ENCODE peak calls at places on chromosome 2, in eight cellular contexts. One of them, this sample, is unnamed.

GRCh38 chr2:150495993-150496627 is 8.6 kb upstream of the RND3 start:
- DNase-seq in nephron progenitor cell: no peak
- DNase-seq in K562: no peak
- DNase-seq in effector memory CD8-positive, alpha-beta T cell: no peak
- DNase-seq in WERI-Rb-1: no peak
- DNase-seq in iris pigment epithelial cell: peak
- DNase-seq in HTR-8/SVneo: no peak
- DNase-seq in stimulated activated CD8-positive, alpha-beta memory T cell treated with anti-CD3 and anti-CD28 coated beads, Interleukin-4, amount 100 ng/mL, for 4 hours: no peak
- DNase-seq in this sample: no peak

GRCh38 chr2:133266926-133267590 is 301.2 kb downstream of the NCKAP5 start:
- DNase-seq in nephron progenitor cell: peak
- DNase-seq in HTR-8/SVneo: peak
- DNase-seq in iris pigment epithelial cell: no peak
- DNase-seq in stimulated activated CD8-positive, alpha-beta memory T cell treated with anti-CD3 and anti-CD28 coated beads, Interleukin-4, amount 100 ng/mL, for 4 hours: no peak
- DNase-seq in effector memory CD8-positive, alpha-beta T cell: no peak
- DNase-seq in WERI-Rb-1: peak
- DNase-seq in K562: no peak
- DNase-seq in this sample: no peak

GRCh38 chr2:70850905-70851304 is 15.3 kb upstream of the CD207 start:
- DNase-seq in nephron progenitor cell: no peak
- DNase-seq in HTR-8/SVneo: no peak
- DNase-seq in K562: no peak
- DNase-seq in stimulated activated CD8-positive, alpha-beta memory T cell treated with anti-CD3 and anti-CD28 coated beads, Interleukin-4, amount 100 ng/mL, for 4 hours: no peak
- DNase-seq in effector memory CD8-positive, alpha-beta T cell: no peak
- DNase-seq in WERI-Rb-1: no peak
- DNase-seq in iris pigment epithelial cell: peak
- DNase-seq in this sample: no peak

GRCh38 chr2:45406626-45407025 is 204.4 kb downstream of the SRBD1 start:
- DNase-seq in WERI-Rb-1: no peak
- DNase-seq in nephron progenitor cell: no peak
- DNase-seq in iris pigment epithelial cell: peak
- DNase-seq in effector memory CD8-positive, alpha-beta T cell: no peak
- DNase-seq in HTR-8/SVneo: no peak
- DNase-seq in stimulated activated CD8-positive, alpha-beta memory T cell treated with anti-CD3 and anti-CD28 coated beads, Interleukin-4, amount 100 ng/mL, for 4 hours: no peak
- DNase-seq in K562: no peak
- DNase-seq in this sample: no peak

GRCh38 chr2:2826209-2826551 is 495.1 kb upstream of the MYT1L start:
- DNase-seq in stimulated activated CD8-positive, alpha-beta memory T cell treated with anti-CD3 and anti-CD28 coated beads, Interleukin-4, amount 100 ng/mL, for 4 hours: no peak
- DNase-seq in WERI-Rb-1: no peak
- DNase-seq in iris pigment epithelial cell: no peak
- DNase-seq in effector memory CD8-positive, alpha-beta T cell: no peak
- DNase-seq in K562: no peak
- DNase-seq in HTR-8/SVneo: no peak
- DNase-seq in nephron progenitor cell: no peak
- DNase-seq in this sample: no peak

GRCh38 chr2:46034535-46034934 is 262.7 kb upstream of the EPAS1 start:
- DNase-seq in effector memory CD8-positive, alpha-beta T cell: no peak
- DNase-seq in WERI-Rb-1: no peak
- DNase-seq in HTR-8/SVneo: no peak
- DNase-seq in nephron progenitor cell: no peak
- DNase-seq in stimulated activated CD8-positive, alpha-beta memory T cell treated with anti-CD3 and anti-CD28 coated beads, Interleukin-4, amount 100 ng/mL, for 4 hours: no peak
- DNase-seq in iris pigment epithelial cell: peak
- DNase-seq in K562: no peak
- DNase-seq in this sample: no peak

GRCh38 chr2:91477731-91478672 is 2786.5 kb downstream of the RPIA start:
- DNase-seq in WERI-Rb-1: no peak
- DNase-seq in nephron progenitor cell: no peak
- DNase-seq in effector memory CD8-positive, alpha-beta T cell: no peak
- DNase-seq in K562: peak
- DNase-seq in iris pigment epithelial cell: peak
- DNase-seq in HTR-8/SVneo: no peak
- DNase-seq in stimulated activated CD8-positive, alpha-beta memory T cell treated with anti-CD3 and anti-CD28 coated beads, Interleukin-4, amount 100 ng/mL, for 4 hours: no peak
- DNase-seq in this sample: no peak

GRCh38 chr2:3159801-3160545 is 217.6 kb downstream of the EIPR1 start:
- DNase-seq in WERI-Rb-1: no peak
- DNase-seq in iris pigment epithelial cell: no peak
- DNase-seq in nephron progenitor cell: no peak
- DNase-seq in stimulated activated CD8-positive, alpha-beta memory T cell treated with anti-CD3 and anti-CD28 coated beads, Interleukin-4, amount 100 ng/mL, for 4 hours: no peak
- DNase-seq in effector memory CD8-positive, alpha-beta T cell: no peak
- DNase-seq in K562: no peak
- DNase-seq in HTR-8/SVneo: no peak
- DNase-seq in this sample: no peak

GRCh38 chr2:100833330-100833729 is 13.4 kb downstream of the NPAS2 start:
- DNase-seq in effector memory CD8-positive, alpha-beta T cell: no peak
- DNase-seq in WERI-Rb-1: no peak
- DNase-seq in nephron progenitor cell: no peak
- DNase-seq in HTR-8/SVneo: no peak
- DNase-seq in stimulated activated CD8-positive, alpha-beta memory T cell treated with anti-CD3 and anti-CD28 coated beads, Interleukin-4, amount 100 ng/mL, for 4 hours: no peak
- DNase-seq in K562: no peak
- DNase-seq in iris pigment epithelial cell: no peak
- DNase-seq in this sample: no peak

GRCh38 chr2:103496850-103497249 is 735.0 kb downstream of the TMEM182 start:
- DNase-seq in HTR-8/SVneo: no peak
- DNase-seq in K562: no peak
- DNase-seq in nephron progenitor cell: no peak
- DNase-seq in effector memory CD8-positive, alpha-beta T cell: no peak
- DNase-seq in iris pigment epithelial cell: no peak
- DNase-seq in stimulated activated CD8-positive, alpha-beta memory T cell treated with anti-CD3 and anti-CD28 coated beads, Interleukin-4, amount 100 ng/mL, for 4 hours: no peak
- DNase-seq in WERI-Rb-1: no peak
- DNase-seq in this sample: no peak

GRCh38 chr2:7012141-7012809 is 95.1 kb downstream of the RNF144A start:
- DNase-seq in stimulated activated CD8-positive, alpha-beta memory T cell treated with anti-CD3 and anti-CD28 coated beads, Interleukin-4, amount 100 ng/mL, for 4 hours: no peak
- DNase-seq in iris pigment epithelial cell: peak
- DNase-seq in nephron progenitor cell: no peak
- DNase-seq in K562: no peak
- DNase-seq in HTR-8/SVneo: no peak
- DNase-seq in WERI-Rb-1: no peak
- DNase-seq in effector memory CD8-positive, alpha-beta T cell: no peak
- DNase-seq in this sample: no peak

GRCh38 chr2:109260886-109261700 is 132.1 kb downstream of the SH3RF3 start:
- DNase-seq in WERI-Rb-1: peak
- DNase-seq in K562: peak
- DNase-seq in HTR-8/SVneo: no peak
- DNase-seq in nephron progenitor cell: peak
- DNase-seq in effector memory CD8-positive, alpha-beta T cell: no peak
- DNase-seq in iris pigment epithelial cell: peak
- DNase-seq in stimulated activated CD8-positive, alpha-beta memory T cell treated with anti-CD3 and anti-CD28 coated beads, Interleukin-4, amount 100 ng/mL, for 4 hours: no peak
- DNase-seq in this sample: no peak

GRCh38 chr2:105385703-105386540 is 12.9 kb downstream of the FHL2 start:
- DNase-seq in WERI-Rb-1: no peak
- DNase-seq in stimulated activated CD8-positive, alpha-beta memory T cell treated with anti-CD3 and anti-CD28 coated beads, Interleukin-4, amount 100 ng/mL, for 4 hours: no peak
- DNase-seq in K562: no peak
- DNase-seq in nephron progenitor cell: no peak
- DNase-seq in HTR-8/SVneo: no peak
- DNase-seq in effector memory CD8-positive, alpha-beta T cell: no peak
- DNase-seq in iris pigment epithelial cell: peak
- DNase-seq in this sample: no peak

GRCh38 chr2:177031435-177032222 is 181.0 kb upstream of the HNRNPA3 start:
- DNase-seq in nephron progenitor cell: no peak
- DNase-seq in HTR-8/SVneo: no peak
- DNase-seq in WERI-Rb-1: peak
- DNase-seq in effector memory CD8-positive, alpha-beta T cell: no peak
- DNase-seq in K562: no peak
- DNase-seq in iris pigment epithelial cell: no peak
- DNase-seq in stimulated activated CD8-positive, alpha-beta memory T cell treated with anti-CD3 and anti-CD28 coated beads, Interleukin-4, amount 100 ng/mL, for 4 hours: no peak
- DNase-seq in this sample: no peak

GRCh38 chr2:3193423-3194330 is 183.9 kb downstream of the EIPR1 start:
- DNase-seq in K562: no peak
- DNase-seq in nephron progenitor cell: no peak
- DNase-seq in HTR-8/SVneo: no peak
- DNase-seq in WERI-Rb-1: peak
- DNase-seq in iris pigment epithelial cell: no peak
- DNase-seq in stimulated activated CD8-positive, alpha-beta memory T cell treated with anti-CD3 and anti-CD28 coated beads, Interleukin-4, amount 100 ng/mL, for 4 hours: no peak
- DNase-seq in effector memory CD8-positive, alpha-beta T cell: no peak
- DNase-seq in this sample: no peak

GRCh38 chr2:171319164-171319810 is 114.5 kb downstream of the METTL8 start:
- DNase-seq in iris pigment epithelial cell: peak
- DNase-seq in nephron progenitor cell: no peak
- DNase-seq in WERI-Rb-1: no peak
- DNase-seq in effector memory CD8-positive, alpha-beta T cell: no peak
- DNase-seq in stimulated activated CD8-positive, alpha-beta memory T cell treated with anti-CD3 and anti-CD28 coated beads, Interleukin-4, amount 100 ng/mL, for 4 hours: no peak
- DNase-seq in K562: no peak
- DNase-seq in HTR-8/SVneo: no peak
- DNase-seq in this sample: no peak

GRCh38 chr2:75608684-75609333 is 37.8 kb upstream of the MRPL19 start:
- DNase-seq in effector memory CD8-positive, alpha-beta T cell: peak
- DNase-seq in HTR-8/SVneo: peak
- DNase-seq in K562: peak
- DNase-seq in nephron progenitor cell: peak
- DNase-seq in stimulated activated CD8-positive, alpha-beta memory T cell treated with anti-CD3 and anti-CD28 coated beads, Interleukin-4, amount 100 ng/mL, for 4 hours: peak
- DNase-seq in iris pigment epithelial cell: peak
- DNase-seq in WERI-Rb-1: peak
- DNase-seq in this sample: peak

GRCh38 chr2:163348843-163349395 is 386.9 kb downstream of the FIGN start:
- DNase-seq in iris pigment epithelial cell: peak
- DNase-seq in effector memory CD8-positive, alpha-beta T cell: no peak
- DNase-seq in WERI-Rb-1: no peak
- DNase-seq in K562: no peak
- DNase-seq in stimulated activated CD8-positive, alpha-beta memory T cell treated with anti-CD3 and anti-CD28 coated beads, Interleukin-4, amount 100 ng/mL, for 4 hours: no peak
- DNase-seq in HTR-8/SVneo: peak
- DNase-seq in nephron progenitor cell: peak
- DNase-seq in this sample: no peak

GRCh38 chr2:8121826-8122505 is 559.9 kb upstream of the ID2 start:
- DNase-seq in iris pigment epithelial cell: peak
- DNase-seq in K562: no peak
- DNase-seq in HTR-8/SVneo: no peak
- DNase-seq in stimulated activated CD8-positive, alpha-beta memory T cell treated with anti-CD3 and anti-CD28 coated beads, Interleukin-4, amount 100 ng/mL, for 4 hours: no peak
- DNase-seq in nephron progenitor cell: no peak
- DNase-seq in WERI-Rb-1: no peak
- DNase-seq in effector memory CD8-positive, alpha-beta T cell: no peak
- DNase-seq in this sample: no peak

GRCh38 chr2:30679416-30680088 is 127.7 kb downstream of the CAPN13 start:
- DNase-seq in iris pigment epithelial cell: no peak
- DNase-seq in HTR-8/SVneo: no peak
- DNase-seq in K562: no peak
- DNase-seq in stimulated activated CD8-positive, alpha-beta memory T cell treated with anti-CD3 and anti-CD28 coated beads, Interleukin-4, amount 100 ng/mL, for 4 hours: no peak
- DNase-seq in WERI-Rb-1: no peak
- DNase-seq in nephron progenitor cell: no peak
- DNase-seq in effector memory CD8-positive, alpha-beta T cell: no peak
- DNase-seq in this sample: no peak

GRCh38 chr2:129187379-129187778 is 792.1 kb upstream of the RAB6C start:
- DNase-seq in effector memory CD8-positive, alpha-beta T cell: no peak
- DNase-seq in HTR-8/SVneo: no peak
- DNase-seq in WERI-Rb-1: no peak
- DNase-seq in stimulated activated CD8-positive, alpha-beta memory T cell treated with anti-CD3 and anti-CD28 coated beads, Interleukin-4, amount 100 ng/mL, for 4 hours: no peak
- DNase-seq in iris pigment epithelial cell: no peak
- DNase-seq in nephron progenitor cell: no peak
- DNase-seq in K562: no peak
- DNase-seq in this sample: no peak

GRCh38 chr2:197515277-197515797 is 529 bp upstream of the MOB4 start:
- DNase-seq in K562: peak
- DNase-seq in stimulated activated CD8-positive, alpha-beta memory T cell treated with anti-CD3 and anti-CD28 coated beads, Interleukin-4, amount 100 ng/mL, for 4 hours: no peak
- DNase-seq in WERI-Rb-1: peak
- DNase-seq in HTR-8/SVneo: no peak
- DNase-seq in iris pigment epithelial cell: peak
- DNase-seq in effector memory CD8-positive, alpha-beta T cell: no peak
- DNase-seq in nephron progenitor cell: peak
- DNase-seq in this sample: no peak

GRCh38 chr2:44291281-44292248 is 16.3 kb downstream of the SLC3A1 start:
- DNase-seq in effector memory CD8-positive, alpha-beta T cell: no peak
- DNase-seq in K562: peak
- DNase-seq in WERI-Rb-1: peak
- DNase-seq in HTR-8/SVneo: peak
- DNase-seq in stimulated activated CD8-positive, alpha-beta memory T cell treated with anti-CD3 and anti-CD28 coated beads, Interleukin-4, amount 100 ng/mL, for 4 hours: no peak
- DNase-seq in nephron progenitor cell: peak
- DNase-seq in iris pigment epithelial cell: peak
- DNase-seq in this sample: no peak

GRCh38 chr2:57570961-57571360 is 475.6 kb upstream of the VRK2 start:
- DNase-seq in HTR-8/SVneo: no peak
- DNase-seq in K562: no peak
- DNase-seq in WERI-Rb-1: no peak
- DNase-seq in iris pigment epithelial cell: no peak
- DNase-seq in nephron progenitor cell: no peak
- DNase-seq in stimulated activated CD8-positive, alpha-beta memory T cell treated with anti-CD3 and anti-CD28 coated beads, Interleukin-4, amount 100 ng/mL, for 4 hours: no peak
- DNase-seq in effector memory CD8-positive, alpha-beta T cell: no peak
- DNase-seq in this sample: no peak

GRCh38 chr2:8171608-8172007 is 510.2 kb upstream of the ID2 start:
- DNase-seq in nephron progenitor cell: no peak
- DNase-seq in iris pigment epithelial cell: peak
- DNase-seq in HTR-8/SVneo: no peak
- DNase-seq in K562: no peak
- DNase-seq in stimulated activated CD8-positive, alpha-beta memory T cell treated with anti-CD3 and anti-CD28 coated beads, Interleukin-4, amount 100 ng/mL, for 4 hours: no peak
- DNase-seq in WERI-Rb-1: no peak
- DNase-seq in effector memory CD8-positive, alpha-beta T cell: no peak
- DNase-seq in this sample: no peak

GRCh38 chr2:100513650-100514049 is 43.4 kb downstream of the NMS start:
- DNase-seq in HTR-8/SVneo: no peak
- DNase-seq in WERI-Rb-1: no peak
- DNase-seq in stimulated activated CD8-positive, alpha-beta memory T cell treated with anti-CD3 and anti-CD28 coated beads, Interleukin-4, amount 100 ng/mL, for 4 hours: no peak
- DNase-seq in effector memory CD8-positive, alpha-beta T cell: no peak
- DNase-seq in K562: peak
- DNase-seq in nephron progenitor cell: no peak
- DNase-seq in iris pigment epithelial cell: no peak
- DNase-seq in this sample: no peak

GRCh38 chr2:201701591-201701990 is 3.1 kb upstream of the MPP4 start:
- DNase-seq in K562: no peak
- DNase-seq in nephron progenitor cell: no peak
- DNase-seq in WERI-Rb-1: no peak
- DNase-seq in stimulated activated CD8-positive, alpha-beta memory T cell treated with anti-CD3 and anti-CD28 coated beads, Interleukin-4, amount 100 ng/mL, for 4 hours: no peak
- DNase-seq in effector memory CD8-positive, alpha-beta T cell: no peak
- DNase-seq in iris pigment epithelial cell: no peak
- DNase-seq in HTR-8/SVneo: no peak
- DNase-seq in this sample: no peak

GRCh38 chr2:119746836-119747235 is 12.9 kb upstream of the PTPN4 start:
- DNase-seq in K562: no peak
- DNase-seq in nephron progenitor cell: no peak
- DNase-seq in WERI-Rb-1: no peak
- DNase-seq in iris pigment epithelial cell: peak
- DNase-seq in stimulated activated CD8-positive, alpha-beta memory T cell treated with anti-CD3 and anti-CD28 coated beads, Interleukin-4, amount 100 ng/mL, for 4 hours: no peak
- DNase-seq in HTR-8/SVneo: no peak
- DNase-seq in effector memory CD8-positive, alpha-beta T cell: no peak
- DNase-seq in this sample: no peak

GRCh38 chr2:239269959-239270358 is 130.9 kb downstream of the HDAC4 start:
- DNase-seq in K562: no peak
- DNase-seq in iris pigment epithelial cell: no peak
- DNase-seq in HTR-8/SVneo: no peak
- DNase-seq in effector memory CD8-positive, alpha-beta T cell: no peak
- DNase-seq in nephron progenitor cell: no peak
- DNase-seq in stimulated activated CD8-positive, alpha-beta memory T cell treated with anti-CD3 and anti-CD28 coated beads, Interleukin-4, amount 100 ng/mL, for 4 hours: no peak
- DNase-seq in WERI-Rb-1: no peak
- DNase-seq in this sample: no peak

GRCh38 chr2:222413295-222413911 is 10.9 kb upstream of the SGPP2 start:
- DNase-seq in K562: no peak
- DNase-seq in WERI-Rb-1: no peak
- DNase-seq in HTR-8/SVneo: no peak
- DNase-seq in effector memory CD8-positive, alpha-beta T cell: no peak
- DNase-seq in nephron progenitor cell: no peak
- DNase-seq in iris pigment epithelial cell: no peak
- DNase-seq in stimulated activated CD8-positive, alpha-beta memory T cell treated with anti-CD3 and anti-CD28 coated beads, Interleukin-4, amount 100 ng/mL, for 4 hours: no peak
- DNase-seq in this sample: no peak

GRCh38 chr2:235605306-235605998 is 111.6 kb downstream of the AGAP1 start:
- DNase-seq in effector memory CD8-positive, alpha-beta T cell: peak
- DNase-seq in HTR-8/SVneo: no peak
- DNase-seq in iris pigment epithelial cell: peak
- DNase-seq in K562: peak
- DNase-seq in nephron progenitor cell: peak
- DNase-seq in stimulated activated CD8-positive, alpha-beta memory T cell treated with anti-CD3 and anti-CD28 coated beads, Interleukin-4, amount 100 ng/mL, for 4 hours: no peak
- DNase-seq in WERI-Rb-1: no peak
- DNase-seq in this sample: no peak

This sample was measured in NK-92 treated with Interleukin-12 subunit alpha and Interleukin-12 subunit beta, amount 100 ng/mL, for 24 hours.